ENCODE peak calls at places on chromosomes 13 and 19, in eight cellular contexts. W is psoas muscle, O is IMR-90, Z is ascending aorta, Y is stomach, R is heart left ventricle, N is transverse colon, I is suprapubic skin. U is an unnamed sample.

GRCh38 chr13:109744512-109745051 is 41.8 kb downstream of the IRS2 start:
- DNase-seq in W (peak; percentile 32), O (peak; percentile 92), Z (no peak), Y (no peak), R (peak; percentile 40), N (peak; percentile 23), I (no peak), U (no peak)

GRCh38 chr13:107568181-107568580 is 647.2 kb downstream of the LIG4 start:
- DNase-seq in W (no peak), O (peak; percentile 31), Z (no peak), Y (no peak), R (no peak), N (no peak), I (no peak), U (no peak)

GRCh38 chr13:55244991-55245644 is 1895.6 kb upstream of the PRR20A start:
- DNase-seq in W (no peak), O (no peak), Z (no peak), Y (no peak), R (no peak), N (no peak), I (no peak), U (peak; percentile 9)

GRCh38 chr19:12834976-12835757 is 788 bp upstream of the RTBDN start:
- DNase-seq in W (no peak), O (no peak), Z (no peak), Y (peak; percentile 40), R (no peak), N (peak; percentile 35), I (no peak), U (peak; percentile 53)

GRCh38 chr13:48235100-48235813 is 2.3 kb downstream of the ITM2B start:
- DNase-seq in W (no peak), O (peak; percentile 25), Z (no peak), Y (peak; percentile 53), R (no peak), N (peak; percentile 28), I (no peak), U (no peak)

GRCh38 chr19:43354305-43354627 is 780 bp downstream of the CD177 start:
- DNase-seq in W (no peak), O (no peak), Z (no peak), Y (no peak), R (no peak), N (no peak), I (no peak), U (peak; percentile 69)

GRCh38 chr13:31485651-31486051 is 253.7 kb upstream of the RXFP2 start:
- DNase-seq in W (no peak), O (no peak), Z (no peak), Y (no peak), R (no peak), N (no peak), I (no peak), U (no peak)

GRCh38 chr13:30120133-30120822 is 187.1 kb downstream of the KATNAL1 start:
- DNase-seq in W (no peak), O (no peak), Z (no peak), Y (no peak), R (no peak), N (no peak), I (no peak), U (no peak)

DNA sequence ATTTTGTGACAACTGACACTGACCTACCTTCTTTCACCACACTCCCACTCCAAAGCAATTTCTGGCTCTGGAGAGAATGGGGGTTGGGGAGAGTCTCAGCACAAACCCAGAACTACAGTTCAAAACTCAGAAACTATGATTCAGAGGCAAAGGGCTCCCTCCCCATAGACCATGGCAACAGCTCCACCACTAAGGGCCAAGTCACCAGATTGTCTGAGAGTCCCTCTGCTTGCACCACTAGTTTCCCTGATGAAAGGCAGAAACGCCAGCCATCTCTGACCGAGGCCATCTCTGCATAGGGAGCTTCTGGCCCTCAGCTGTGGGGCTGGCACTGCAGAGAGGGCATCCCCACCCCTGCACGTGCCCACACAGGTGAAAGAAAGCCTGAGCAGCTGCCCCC is 112.4 kb upstream of the VSTM2B start:
- DNase-seq in W (no peak), O (no peak), Z (no peak), Y (no peak), R (no peak), N (no peak), I (no peak), U (no peak)
- TF ChIP-seq CTCF in W (no peak), O (no peak), Z (no peak), Y (no peak), R (no peak), N (no peak), I (no peak), U (no peak)

DNA sequence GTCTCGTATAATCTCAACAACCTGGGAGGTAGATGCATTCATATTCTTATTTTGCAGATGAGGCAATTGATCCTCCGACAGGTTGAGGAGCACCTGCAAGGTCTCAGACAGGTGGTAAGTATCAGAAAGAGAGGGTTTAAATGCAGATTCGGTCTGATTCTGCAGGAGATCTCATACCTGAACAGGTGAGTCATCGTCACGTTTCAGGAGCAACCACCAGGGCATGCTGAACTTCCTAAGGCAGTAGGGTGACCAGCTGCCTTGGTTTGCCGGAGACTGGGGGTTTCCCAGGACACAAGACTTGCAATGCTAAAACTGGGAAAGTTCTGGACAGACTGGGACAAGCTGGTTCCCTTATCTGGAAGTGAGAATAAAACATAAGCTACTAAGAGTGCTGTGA is 68.8 kb upstream of the TSHZ3 start:
- DNase-seq in W (no peak), O (no peak), Z (no peak), Y (no peak), R (no peak), N (no peak), I (no peak), U (no peak)
- H3K4me3 ChIP-seq in W (no peak overlapping the region), O (no peak overlapping the region), Z (no peak overlapping the region), Y (no peak overlapping the region), R (no peak overlapping the region), N (no peak overlapping the region), I (no peak overlapping the region), U (no peak overlapping the region)

DNA sequence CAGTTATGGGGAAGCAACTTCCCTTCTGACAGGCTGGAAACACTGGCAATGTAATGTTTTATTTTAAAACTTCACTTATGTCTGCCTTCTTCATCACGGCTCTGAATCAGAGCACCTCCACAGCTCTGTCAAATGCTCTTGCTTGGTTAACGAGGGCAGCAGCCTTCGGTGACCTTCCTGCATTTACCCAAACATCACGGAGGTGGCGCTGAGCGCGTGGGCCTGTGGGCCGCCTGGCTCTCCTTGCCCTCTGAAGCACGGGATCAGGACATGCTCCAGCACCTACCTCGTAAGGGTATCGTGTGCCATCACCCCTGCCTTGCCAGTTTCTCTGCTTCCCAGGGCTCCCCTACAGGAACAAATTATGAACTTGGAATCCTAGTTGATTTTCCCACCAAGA is 310.0 kb downstream of the TEX29 start:
- DNase-seq in W (no peak), O (no peak), Z (no peak), Y (no peak), R (no peak), N (no peak), I (no peak), U (no peak)
- H3K36me3 ChIP-seq in W (no peaks in the 10 kb centered on the region), O (no peaks in the 10 kb centered on the region), Z (no peaks in the 10 kb centered on the region), Y (no peaks in the 10 kb centered on the region), R (no peaks in the 10 kb centered on the region), N (no peaks in the 10 kb centered on the region), I (no peaks in the 10 kb centered on the region), U (no peaks in the 10 kb centered on the region)

GRCh38 chr19:47514869-47515588 is at the start of gene NAPA:
- DNase-seq in W (peak; percentile 100), O (peak; percentile 100), Z (peak; percentile 100), Y (peak; percentile 100), R (peak; percentile 100), N (peak; percentile 100), I (peak; percentile 100), U (peak; percentile 100)
- TF ChIP-seq CTCF in W (no peak), O (no peak), Z (no peak), Y (no peak), R (no peak), N (no peak), I (no peak), U (no peak)

GRCh38 chr13:97978661-97979450 is 25.4 kb downstream of the IPO5 start:
- DNase-seq in W (no peak), O (peak; percentile 28), Z (no peak), Y (no peak), R (no peak), N (no peak), I (no peak), U (no peak)

GRCh38 chr13:97976551-97977375 is 23.3 kb downstream of the IPO5 start:
- DNase-seq in W (no peak), O (no peak), Z (no peak), Y (no peak), R (no peak), N (peak; percentile 16), I (no peak), U (peak; percentile 42)

GRCh38 chr13:97977376-97977705 is 23.9 kb downstream of the IPO5 start:
- DNase-seq in W (no peak), O (no peak), Z (no peak), Y (no peak), R (no peak), N (no peak), I (no peak), U (no peak)

GRCh38 chr13:97979556-97979955 is 26.1 kb downstream of the IPO5 start:
- DNase-seq in W (no peak), O (no peak), Z (no peak), Y (no peak), R (no peak), N (no peak), I (no peak), U (no peak)

GRCh38 chr13:97977982-97978381 is 24.5 kb downstream of the IPO5 start:
- DNase-seq in W (no peak), O (no peak), Z (no peak), Y (no peak), R (no peak), N (no peak), I (no peak), U (no peak)
- H3K4me3 ChIP-seq in W (peak overlapping the region; percentile 90), O (peak overlapping the region; percentile 98), Z (peak overlapping the region; percentile 64), Y (peak overlapping the region; percentile 87), R (peak overlapping the region; percentile 86), N (no peak overlapping the region), I (peak overlapping the region; percentile 94), U (peak overlapping the region; percentile 58)